ENCODE peak calls at places on chromosomes 3 and 15, in five cellular contexts. One of them, this sample, is unnamed.

GRCh38 chr3:192060160-192060783 is 599.3 kb downstream of the PYDC2 start:
- DNase-seq in fibroblast of lung: peak; percentile 37
- DNase-seq in effector CD4-positive, alpha-beta T cell: no peak
- DNase-seq in neuronal stem cell: peak; percentile 55
- DNase-seq in H54: no peak
- DNase-seq in this sample: no peak

GRCh38 chr3:120093119-120093922 is 926 bp downstream of the GSK3B start:
- DNase-seq in H54: no peak
- DNase-seq in fibroblast of lung: peak; percentile 89
- DNase-seq in neuronal stem cell: peak; percentile 78
- DNase-seq in effector CD4-positive, alpha-beta T cell: peak; percentile 21
- DNase-seq in this sample: peak; percentile 13

GRCh38 chr3:95343228-95343627 is 1280.4 kb downstream of the NSUN3 start:
- DNase-seq in neuronal stem cell: no peak
- DNase-seq in H54: no peak
- DNase-seq in effector CD4-positive, alpha-beta T cell: no peak
- DNase-seq in fibroblast of lung: no peak
- DNase-seq in this sample: no peak

GRCh38 chr3:33186524-33187367 is 31.9 kb downstream of the SUSD5 start:
- DNase-seq in fibroblast of lung: peak; percentile 45
- DNase-seq in effector CD4-positive, alpha-beta T cell: no peak
- DNase-seq in H54: peak; percentile 29
- DNase-seq in neuronal stem cell: no peak
- DNase-seq in this sample: no peak

GRCh38 chr15:71278989-71279756 is 163.9 kb downstream of the THSD4 start:
- DNase-seq in fibroblast of lung: peak; percentile 98
- DNase-seq in neuronal stem cell: no peak
- DNase-seq in H54: no peak
- DNase-seq in effector CD4-positive, alpha-beta T cell: no peak
- DNase-seq in this sample: no peak

GRCh38 chr3:49098429-49098828 is 4.6 kb upstream of the QRICH1 start:
- DNase-seq in fibroblast of lung: peak; percentile 48
- DNase-seq in effector CD4-positive, alpha-beta T cell: no peak
- DNase-seq in H54: no peak
- DNase-seq in neuronal stem cell: no peak
- DNase-seq in this sample: no peak

GRCh38 chr15:60945196-60945595 is 283.9 kb downstream of the RORA start:
- DNase-seq in H54: no peak
- DNase-seq in effector CD4-positive, alpha-beta T cell: no peak
- DNase-seq in fibroblast of lung: no peak
- DNase-seq in neuronal stem cell: no peak
- DNase-seq in this sample: no peak

GRCh38 chr15:37995461-37996347 is 61.3 kb downstream of the TMCO5A start:
- DNase-seq in effector CD4-positive, alpha-beta T cell: no peak
- DNase-seq in fibroblast of lung: peak; percentile 73
- DNase-seq in neuronal stem cell: peak; percentile 52
- DNase-seq in H54: no peak
- DNase-seq in this sample: no peak

GRCh38 chr3:153628591-153628990 is 466.6 kb downstream of the RAP2B start:
- DNase-seq in neuronal stem cell: no peak
- DNase-seq in H54: no peak
- DNase-seq in effector CD4-positive, alpha-beta T cell: no peak
- DNase-seq in fibroblast of lung: no peak
- DNase-seq in this sample: no peak

GRCh38 chr3:24141548-24141947 is 196.5 kb downstream of the NR1D2 start:
- DNase-seq in fibroblast of lung: no peak
- DNase-seq in neuronal stem cell: no peak
- DNase-seq in effector CD4-positive, alpha-beta T cell: no peak
- DNase-seq in H54: no peak
- DNase-seq in this sample: no peak

GRCh38 chr3:68977486-68978167 is 35.9 kb downstream of the EOGT start:
- DNase-seq in H54: no peak
- DNase-seq in neuronal stem cell: no peak
- DNase-seq in effector CD4-positive, alpha-beta T cell: no peak
- DNase-seq in fibroblast of lung: no peak
- DNase-seq in this sample: no peak

GRCh38 chr3:52053307-52054304 is 2.8 kb downstream of the DUSP7 start:
- DNase-seq in fibroblast of lung: no peak
- DNase-seq in neuronal stem cell: no peak
- DNase-seq in H54: no peak
- DNase-seq in effector CD4-positive, alpha-beta T cell: no peak
- DNase-seq in this sample: peak; percentile 59

GRCh38 chr3:52244061-52244628 is 1.4 kb upstream of the PPM1M start:
- DNase-seq in fibroblast of lung: peak; percentile 19
- DNase-seq in H54: peak; percentile 87
- DNase-seq in neuronal stem cell: no peak
- DNase-seq in effector CD4-positive, alpha-beta T cell: no peak
- DNase-seq in this sample: peak; percentile 84

GRCh38 chr15:71251548-71252035 is 136.3 kb downstream of the THSD4 start:
- DNase-seq in fibroblast of lung: peak; percentile 38
- DNase-seq in effector CD4-positive, alpha-beta T cell: no peak
- DNase-seq in neuronal stem cell: no peak
- DNase-seq in H54: no peak
- DNase-seq in this sample: no peak

GRCh38 chr3:18998069-18998468 is 150.2 kb upstream of the KCNH8 start:
- DNase-seq in H54: no peak
- DNase-seq in fibroblast of lung: no peak
- DNase-seq in effector CD4-positive, alpha-beta T cell: no peak
- DNase-seq in neuronal stem cell: no peak
- DNase-seq in this sample: no peak

GRCh38 chr3:154428369-154429206 is 1.4 kb downstream of the GPR149 start:
- DNase-seq in H54: no peak
- DNase-seq in effector CD4-positive, alpha-beta T cell: no peak
- DNase-seq in fibroblast of lung: no peak
- DNase-seq in neuronal stem cell: peak; percentile 21
- DNase-seq in this sample: no peak

GRCh38 chr3:71022552-71023335 is 560.8 kb downstream of the FOXP1 start:
- DNase-seq in effector CD4-positive, alpha-beta T cell: no peak
- DNase-seq in neuronal stem cell: peak; percentile 40
- DNase-seq in fibroblast of lung: peak; percentile 26
- DNase-seq in H54: peak; percentile 5
- DNase-seq in this sample: no peak

GRCh38 chr3:21668012-21668411 is 83.0 kb downstream of the ZNF385D start:
- DNase-seq in H54: no peak
- DNase-seq in neuronal stem cell: no peak
- DNase-seq in fibroblast of lung: no peak
- DNase-seq in effector CD4-positive, alpha-beta T cell: no peak
- DNase-seq in this sample: no peak

GRCh38 chr3:107938128-107938527 is 152.7 kb downstream of the CD47 start:
- DNase-seq in H54: no peak
- DNase-seq in effector CD4-positive, alpha-beta T cell: no peak
- DNase-seq in neuronal stem cell: no peak
- DNase-seq in fibroblast of lung: peak; percentile 35
- DNase-seq in this sample: no peak

GRCh38 chr15:88894348-88894818 is 961 bp downstream of the HAPLN3 start:
- DNase-seq in effector CD4-positive, alpha-beta T cell: peak; percentile 85
- DNase-seq in fibroblast of lung: peak; percentile 31
- DNase-seq in H54: no peak
- DNase-seq in neuronal stem cell: no peak
- DNase-seq in this sample: peak; percentile 62

GRCh38 chr3:64502284-64502683 is 185.5 kb downstream of the ADAMTS9 start:
- DNase-seq in effector CD4-positive, alpha-beta T cell: no peak
- DNase-seq in fibroblast of lung: peak; percentile 60
- DNase-seq in H54: no peak
- DNase-seq in neuronal stem cell: no peak
- DNase-seq in this sample: no peak

GRCh38 chr3:43994594-43995077 is 247.1 kb upstream of the TOPAZ1 start:
- DNase-seq in neuronal stem cell: no peak
- DNase-seq in H54: no peak
- DNase-seq in fibroblast of lung: no peak
- DNase-seq in effector CD4-positive, alpha-beta T cell: no peak
- DNase-seq in this sample: no peak

GRCh38 chr3:129291487-129291886 is 12.8 kb downstream of the HMCES start:
- DNase-seq in effector CD4-positive, alpha-beta T cell: no peak
- DNase-seq in fibroblast of lung: peak; percentile 63
- DNase-seq in H54: no peak
- DNase-seq in neuronal stem cell: no peak
- DNase-seq in this sample: no peak

GRCh38 chr3:171810278-171811058 is at the start of gene PLD1:
- DNase-seq in fibroblast of lung: no peak
- DNase-seq in effector CD4-positive, alpha-beta T cell: peak; percentile 7
- DNase-seq in H54: peak; percentile 67
- DNase-seq in neuronal stem cell: peak; percentile 15
- DNase-seq in this sample: peak; percentile 56

GRCh38 chr3:30607032-30607833 is 832 bp downstream of the TGFBR2 start:
- DNase-seq in H54: peak; percentile 22
- DNase-seq in fibroblast of lung: peak; percentile 58
- DNase-seq in effector CD4-positive, alpha-beta T cell: peak; percentile 46
- DNase-seq in neuronal stem cell: peak; percentile 11
- DNase-seq in this sample: peak; percentile 74

GRCh38 chr15:88257311-88257901 is 867 bp upstream of the NTRK3 start:
- DNase-seq in H54: no peak
- DNase-seq in fibroblast of lung: peak; percentile 25
- DNase-seq in neuronal stem cell: peak; percentile 23
- DNase-seq in effector CD4-positive, alpha-beta T cell: no peak
- DNase-seq in this sample: no peak

GRCh38 chr3:167653750-167654149 is at the start of gene WDR49:
- DNase-seq in effector CD4-positive, alpha-beta T cell: no peak
- DNase-seq in fibroblast of lung: peak; percentile 1
- DNase-seq in neuronal stem cell: peak; percentile 61
- DNase-seq in H54: no peak
- DNase-seq in this sample: no peak

GRCh38 chr15:68818671-68819450 is 1.8 kb downstream of the ANP32A start:
- DNase-seq in H54: no peak
- DNase-seq in fibroblast of lung: peak; percentile 55
- DNase-seq in effector CD4-positive, alpha-beta T cell: no peak
- DNase-seq in neuronal stem cell: peak; percentile 55
- DNase-seq in this sample: no peak

GRCh38 chr3:51269466-51269865 is 115.6 kb upstream of the MANF start:
- DNase-seq in H54: no peak
- DNase-seq in fibroblast of lung: peak; percentile 8
- DNase-seq in neuronal stem cell: no peak
- DNase-seq in effector CD4-positive, alpha-beta T cell: no peak
- DNase-seq in this sample: no peak

GRCh38 chr3:140832883-140833282 is 108.8 kb upstream of the SLC25A36 start:
- DNase-seq in neuronal stem cell: no peak
- DNase-seq in fibroblast of lung: no peak
- DNase-seq in effector CD4-positive, alpha-beta T cell: no peak
- DNase-seq in H54: no peak
- DNase-seq in this sample: no peak

GRCh38 chr3:131694351-131694750 is 191.6 kb upstream of the MRPL3 start:
- DNase-seq in neuronal stem cell: no peak
- DNase-seq in fibroblast of lung: peak; percentile 31
- DNase-seq in H54: no peak
- DNase-seq in effector CD4-positive, alpha-beta T cell: no peak
- DNase-seq in this sample: no peak